ENCODE peak calls at places on chromosomes 6 and 20, in eight cellular contexts. Q, B, S, F, V, Y, P and K are unnamed samples.

GRCh38 chr20:46959081-46959692 is 64.5 kb downstream of the EYA2 start:
- DNase-seq in Q (no peak), S (no peak), B (no peak), F (peak), V (no peak), P (peak), Y (no peak), K (peak)

GRCh38 chr20:32474967-32475819 is 109.9 kb downstream of the NOL4L start:
- DNase-seq in V (no peak), B (peak), P (peak), Q (peak), Y (peak), S (peak), F (peak), K (peak)

GRCh38 chr6:4644962-4645361 is 131.2 kb upstream of the CDYL start:
- DNase-seq in P (peak), V (no peak), Y (no peak), B (no peak), Q (no peak), S (no peak), F (no peak), K (no peak)

GRCh38 chr6:5188646-5189045 is 72.1 kb downstream of the LYRM4 start:
- DNase-seq in S (no peak), F (no peak), P (no peak), Q (no peak), B (no peak), Y (no peak), V (no peak), K (no peak)

GRCh38 chr6:47419621-47420020 is 58.0 kb upstream of the CD2AP start:
- DNase-seq in Q (no peak), V (no peak), F (no peak), P (no peak), B (no peak), Y (no peak), S (no peak), K (no peak)

GRCh38 chr20:43379239-43379917 is 78.3 kb upstream of the SRSF6 start:
- DNase-seq in B (no peak), Y (no peak), V (no peak), F (peak), Q (no peak), P (peak), S (no peak), K (peak)

GRCh38 chr6:160093061-160093460 is 28.6 kb upstream of the SLC22A1 start:
- DNase-seq in Q (no peak), F (no peak), V (no peak), S (no peak), P (no peak), B (no peak), Y (no peak), K (no peak)

GRCh38 chr6:34025112-34025807 is 120.6 kb downstream of the GRM4 start:
- DNase-seq in Q (no peak), P (no peak), S (no peak), B (no peak), F (no peak), Y (no peak), V (no peak), K (no peak)

GRCh38 chr6:87213364-87213763 is 58.0 kb downstream of the ZNF292 start:
- DNase-seq in B (no peak), S (no peak), F (no peak), V (no peak), P (no peak), Y (no peak), Q (no peak), K (no peak)

GRCh38 chr20:38196592-38196991 is 31.5 kb upstream of the TGM2 start:
- DNase-seq in V (no peak), F (peak), B (no peak), S (peak), P (peak), Q (peak), Y (peak), K (peak)

GRCh38 chr20:34875657-34876160 is 703 bp upstream of the ACSS2 start:
- DNase-seq in V (no peak), P (no peak), Q (no peak), B (no peak), Y (no peak), F (no peak), S (no peak), K (no peak)
- TF ChIP-seq CTCF in V (no peak), P (no peak), Q (no peak), B (peak), Y (peak), F (peak), S (peak), K (peak)

GRCh38 chr20:25745738-25746137 is 49.1 kb upstream of the ZNF337 start:
- DNase-seq in S (no peak), Y (no peak), Q (no peak), P (no peak), V (no peak), F (no peak), B (no peak), K (no peak)
- H3K4me3 ChIP-seq in S (no peak), Y (no peak), Q (no peak), P (no peak), V (no peak), F (no peak), B (no peak), K (no peak)

GRCh38 chr20:34710568-34710839 is 6.4 kb downstream of the TP53INP2 start:
- DNase-seq in V (no peak), S (no peak), Y (no peak), F (no peak), Q (no peak), P (no peak), B (no peak), K (no peak)

GRCh38 chr20:34710861-34711574 is 6.9 kb downstream of the TP53INP2 start:
- DNase-seq in F (no peak), B (no peak), Q (no peak), S (no peak), P (no peak), Y (no peak), V (no peak), K (no peak)

GRCh38 chr20:34709044-34709835 is 5.1 kb downstream of the TP53INP2 start:
- DNase-seq in Q (peak), V (peak), F (peak), S (peak), Y (peak), P (peak), B (peak), K (peak)

GRCh38 chr20:34708621-34709043 is 4.5 kb downstream of the TP53INP2 start:
- DNase-seq in S (peak), Y (peak), Q (peak), V (peak), B (peak), P (peak), F (peak), K (peak)

GRCh38 chr20:34709836-34710567 is 5.9 kb downstream of the TP53INP2 start:
- DNase-seq in V (peak), P (peak), S (peak), Y (peak), B (peak), Q (no peak), F (peak), K (no peak)
- TF ChIP-seq CTCF in V (peak), P (peak), S (peak), Y (no peak), B (no peak), Q (peak), F (peak), K (no peak)

DNA sequence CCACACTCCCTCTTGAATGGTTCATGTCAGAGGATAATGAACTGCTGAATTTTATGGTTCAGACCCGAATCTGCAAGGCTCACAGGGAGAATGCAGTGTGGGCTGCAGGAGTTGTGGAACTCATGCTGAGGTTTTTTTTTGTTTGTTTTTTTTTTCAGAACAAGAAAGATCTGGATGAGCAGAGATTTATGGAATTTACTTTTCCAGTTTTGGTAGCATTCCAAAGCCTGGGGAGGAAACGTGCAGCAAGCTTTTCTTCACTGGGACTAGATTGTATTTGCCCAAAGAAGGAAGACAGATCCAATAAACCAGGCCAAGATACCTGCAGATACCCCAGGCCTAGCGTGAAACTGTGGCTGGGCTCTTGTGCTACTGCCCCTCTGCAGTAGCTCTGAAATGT is 223.9 kb upstream of the TAB2 start:
- DNase-seq in P (peak), Q (no peak), F (peak), V (no peak), S (no peak), Y (no peak), B (no peak), K (peak)
- H3K4me3 ChIP-seq in P (no peak), Q (no peak), F (no peak), V (no peak), S (no peak), Y (no peak), B (no peak), K (no peak)

DNA sequence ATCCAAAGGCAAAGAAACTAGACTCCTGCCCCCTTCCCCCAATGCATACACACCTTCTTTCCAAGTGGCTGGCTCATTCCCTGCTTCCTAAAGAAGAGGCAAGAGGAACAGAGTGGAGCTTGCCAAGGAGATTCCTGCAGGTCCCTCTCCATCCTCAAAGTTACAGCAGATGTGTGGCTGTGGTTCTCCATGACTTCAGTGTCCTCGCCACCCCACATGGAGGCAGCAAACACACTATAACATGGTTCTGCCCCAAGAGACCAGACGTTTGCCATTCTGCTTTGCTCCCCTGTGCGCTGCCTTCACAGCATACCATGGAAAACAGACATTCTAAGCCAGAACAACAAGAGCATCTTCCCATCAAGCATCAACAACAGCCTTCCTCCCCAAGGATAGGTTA is 84.4 kb downstream of the BACH2 start:
- DNase-seq in V (no peak), B (no peak), P (no peak), F (no peak), Q (peak), Y (no peak), S (no peak), K (no peak)
- TF ChIP-seq CTCF in V (no peak), B (no peak), P (no peak), F (no peak), Q (peak), Y (no peak), S (no peak), K (no peak)

GRCh38 chr6:75201901-75202672 is 3.8 kb downstream of the COL12A1 start:
- DNase-seq in Q (no peak), S (no peak), P (peak), F (no peak), V (no peak), B (no peak), Y (peak), K (peak)
- H3K4me3 ChIP-seq in Q (no peak), S (no peak), P (peak), F (peak), V (peak), B (no peak), Y (peak), K (peak)

DNA sequence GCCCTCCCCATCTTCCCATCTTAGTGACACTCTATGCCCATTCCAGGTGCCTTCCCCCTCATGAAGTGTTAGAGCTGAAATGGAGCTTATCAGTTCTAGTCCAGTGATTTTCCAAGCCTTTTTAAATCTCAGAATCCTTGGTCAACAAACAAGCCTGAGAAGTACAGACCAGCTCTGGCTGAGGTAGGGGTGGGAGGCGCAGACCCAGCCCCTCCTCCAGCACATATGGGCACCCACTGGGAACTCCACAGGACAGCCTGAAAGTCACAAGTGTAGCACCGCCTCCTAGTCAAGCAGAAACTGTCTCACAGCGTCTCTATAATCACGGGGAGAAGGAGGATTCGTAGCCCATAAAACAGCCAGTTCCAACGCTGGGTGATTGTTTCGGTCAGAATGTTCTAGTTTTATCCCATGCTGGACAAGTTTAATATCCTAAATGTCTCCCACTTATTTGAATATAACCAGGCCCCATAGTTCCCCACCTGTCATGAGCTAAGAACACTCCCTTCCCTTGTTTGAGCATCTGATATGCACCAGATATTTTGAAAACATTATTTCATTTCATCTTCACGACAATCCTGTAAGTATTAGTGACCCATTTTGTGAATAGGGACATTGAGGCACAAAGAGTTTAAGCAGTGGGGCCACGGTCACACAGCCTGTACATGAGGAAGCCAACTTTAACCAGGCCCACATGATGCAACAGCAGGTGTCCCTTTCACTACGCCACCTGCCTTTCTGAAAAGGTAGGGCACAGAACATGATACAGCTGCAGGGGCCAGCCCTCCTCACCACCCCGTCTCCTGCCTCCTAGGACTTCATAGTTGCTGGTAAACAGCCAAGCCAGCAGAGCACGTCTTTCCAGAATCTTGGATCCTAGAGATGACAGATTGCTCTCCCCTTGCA is 40.1 kb downstream of the TRAF3IP2 start:
- DNase-seq in P (no peak), Q (peak), Y (no peak), S (no peak), V (no peak), F (no peak), B (no peak), K (no peak)
- TF ChIP-seq CTCF in P (no peak), Q (peak), Y (no peak), S (no peak), V (no peak), F (no peak), B (no peak), K (no peak)

GRCh38 chr6:126773122-126773805 is 345.2 kb upstream of the RSPO3 start:
- DNase-seq in V (no peak), Y (no peak), S (no peak), Q (no peak), B (no peak), P (no peak), F (peak), K (peak)
- H3K4me3 ChIP-seq in V (no peak), Y (no peak), S (no peak), Q (no peak), B (no peak), P (no peak), F (no peak), K (no peak)

GRCh38 chr6:116266803-116267202 is 12.9 kb downstream of the TSPYL1 start:
- DNase-seq in Y (no peak), S (no peak), F (no peak), V (no peak), Q (no peak), B (no peak), P (no peak), K (no peak)
- TF ChIP-seq CTCF in Y (no peak), S (no peak), F (no peak), V (no peak), Q (no peak), B (no peak), P (no peak), K (no peak)

GRCh38 chr20:44603327-44603726 is 20.9 kb downstream of the PKIG start:
- DNase-seq in P (no peak), S (no peak), Y (no peak), V (no peak), B (no peak), F (no peak), Q (no peak), K (no peak)

GRCh38 chr20:44610313-44610965 is 28.1 kb downstream of the PKIG start:
- DNase-seq in P (no peak), Y (no peak), S (peak), F (no peak), B (no peak), V (no peak), Q (peak), K (no peak)

GRCh38 chr20:44609511-44610312 is 27.3 kb downstream of the PKIG start:
- DNase-seq in S (peak), B (peak), Y (peak), V (peak), F (peak), Q (peak), P (peak), K (peak)

GRCh38 chr20:44609006-44609510 is 26.7 kb downstream of the PKIG start:
- DNase-seq in F (no peak), S (no peak), Q (no peak), B (no peak), P (no peak), Y (no peak), V (no peak), K (no peak)

DNA sequence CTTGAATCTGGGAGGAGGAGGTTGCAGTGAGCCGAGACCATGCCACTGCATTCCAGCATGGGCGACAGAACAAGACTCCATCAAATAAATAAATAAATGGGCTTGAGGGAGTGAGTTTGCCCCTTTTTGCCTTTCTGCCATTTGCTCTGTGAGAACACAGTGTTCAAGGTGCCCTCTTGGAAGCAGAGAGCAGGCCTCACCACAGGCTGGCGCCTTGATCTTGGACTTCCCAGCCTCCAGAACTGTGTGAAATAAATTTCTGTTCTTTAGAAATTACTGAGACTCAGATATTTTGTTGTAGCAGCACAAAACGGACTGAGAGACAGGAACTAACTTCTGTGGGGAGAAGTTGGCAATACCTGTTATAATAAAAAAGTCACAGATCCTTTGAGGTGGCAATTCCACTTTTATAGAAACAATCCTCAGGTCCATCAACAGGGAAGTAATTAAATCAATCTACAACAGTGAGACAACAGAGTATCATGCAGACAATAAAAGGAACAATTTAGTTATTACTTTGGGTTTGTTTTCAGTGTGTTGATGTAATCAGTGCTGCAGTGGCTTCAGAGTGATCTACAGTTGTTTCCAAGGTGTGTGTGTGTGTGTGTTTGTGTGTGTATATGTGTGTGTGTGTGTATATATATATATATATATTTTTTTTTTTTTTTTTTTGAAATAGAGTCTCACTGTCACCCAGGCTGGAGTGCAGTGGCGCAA is 24.5 kb downstream of the PKIG start:
- DNase-seq in Y (no peak), V (no peak), F (no peak), S (no peak), B (no peak), Q (no peak), P (no peak), K (no peak)
- H3K4me3 ChIP-seq in Y (no peak), V (no peak), F (no peak), S (no peak), B (no peak), Q (no peak), P (no peak), K (no peak)